ENCODE peak calls at places on chromosome 6, in nine cellular contexts. H, A, W, C, V, Q, I, S and E are unnamed samples.

GRCh38 chr6:25150031-25150430 is 129.1 kb upstream of the CARMIL1 start:
- DNase-seq in A (no peak), C (no peak), W (no peak), H (no peak), I (no peak), Q (no peak), V (no peak), S (no peak), E (no peak)

GRCh38 chr6:165987483-165988305 is 180.0 kb downstream of the TBXT start:
- DNase-seq in H (no peak), V (no peak), I (peak), C (peak), Q (no peak), S (no peak), A (peak), W (no peak), E (no peak)

GRCh38 chr6:136069119-136069518 is 181.0 kb downstream of the MTFR2 start:
- DNase-seq in A (peak), I (no peak), Q (peak), V (no peak), S (no peak), C (no peak), W (no peak), H (no peak), E (no peak)

GRCh38 chr6:11011787-11012234 is 32.3 kb downstream of the ELOVL2 start:
- DNase-seq in H (peak), S (peak), A (peak), I (no peak), C (no peak), Q (peak), W (no peak), V (no peak), E (no peak)

GRCh38 chr6:65199121-65199520 is 507.9 kb downstream of the EYS start:
- DNase-seq in A (no peak), C (no peak), H (no peak), S (peak), Q (no peak), I (no peak), W (no peak), V (no peak), E (no peak)

GRCh38 chr6:157030756-157031155 is 253.6 kb downstream of the ARID1B start:
- DNase-seq in A (no peak), Q (no peak), H (no peak), C (no peak), S (no peak), V (no peak), I (no peak), W (no peak), E (no peak)

GRCh38 chr6:7163661-7164071 is 55.9 kb downstream of the RREB1 start:
- DNase-seq in S (no peak), V (no peak), Q (no peak), C (no peak), H (no peak), A (no peak), I (no peak), W (no peak), E (no peak)

GRCh38 chr6:158711264-158711663 is 61.4 kb downstream of the SYTL3 start:
- DNase-seq in H (no peak), S (no peak), C (no peak), I (no peak), Q (no peak), A (peak), W (no peak), V (no peak), E (no peak)

GRCh38 chr6:152368761-152369624 is 268.2 kb downstream of the SYNE1 start:
- DNase-seq in H (no peak), Q (peak), V (no peak), S (no peak), A (peak), I (no peak), W (no peak), C (no peak), E (no peak)

GRCh38 chr6:14477559-14477958 is 360.0 kb downstream of the CD83 start:
- DNase-seq in W (no peak), H (no peak), V (no peak), I (no peak), C (no peak), S (no peak), A (no peak), Q (no peak), E (no peak)

GRCh38 chr6:14472964-14473363 is 355.4 kb downstream of the CD83 start:
- DNase-seq in Q (no peak), S (no peak), I (no peak), H (no peak), A (no peak), V (no peak), C (no peak), W (no peak), E (no peak)

GRCh38 chr6:14475306-14475705 is 357.7 kb downstream of the CD83 start:
- DNase-seq in V (no peak), I (no peak), H (no peak), A (no peak), C (no peak), Q (no peak), S (no peak), W (no peak), E (no peak)

GRCh38 chr6:14476793-14477531 is 359.4 kb downstream of the CD83 start:
- DNase-seq in C (no peak), S (no peak), V (no peak), Q (no peak), W (no peak), A (peak), I (peak), H (no peak), E (no peak)

DNA sequence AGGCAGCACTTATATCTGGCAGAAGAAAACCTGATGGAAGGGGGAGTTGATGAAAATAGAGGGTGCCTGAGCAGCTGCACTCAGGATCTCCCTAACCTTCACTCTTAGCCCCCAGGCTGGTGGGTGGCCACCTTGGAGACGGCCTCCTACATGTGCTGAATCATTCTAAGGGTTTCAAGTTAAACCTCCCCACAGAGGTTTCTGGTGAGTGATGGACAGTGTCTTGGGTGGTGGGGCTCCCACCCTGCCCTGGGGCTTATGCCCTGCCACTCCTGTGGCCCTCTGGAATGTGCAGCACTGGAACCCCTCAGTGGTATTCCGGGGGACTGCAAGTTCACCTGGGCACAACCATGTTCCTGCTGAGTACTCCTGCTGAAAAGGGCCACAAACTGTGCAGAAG is 357.2 kb downstream of the CD83 start:
- DNase-seq in I (no peak), A (no peak), Q (no peak), S (no peak), V (no peak), C (no peak), W (no peak), H (no peak), E (no peak)
- H3K4me3 ChIP-seq in I (no peak), A (no peak), Q (no peak), S (no peak), V (no peak), C (no peak), W (no peak), H (no peak), E (no peak)

DNA sequence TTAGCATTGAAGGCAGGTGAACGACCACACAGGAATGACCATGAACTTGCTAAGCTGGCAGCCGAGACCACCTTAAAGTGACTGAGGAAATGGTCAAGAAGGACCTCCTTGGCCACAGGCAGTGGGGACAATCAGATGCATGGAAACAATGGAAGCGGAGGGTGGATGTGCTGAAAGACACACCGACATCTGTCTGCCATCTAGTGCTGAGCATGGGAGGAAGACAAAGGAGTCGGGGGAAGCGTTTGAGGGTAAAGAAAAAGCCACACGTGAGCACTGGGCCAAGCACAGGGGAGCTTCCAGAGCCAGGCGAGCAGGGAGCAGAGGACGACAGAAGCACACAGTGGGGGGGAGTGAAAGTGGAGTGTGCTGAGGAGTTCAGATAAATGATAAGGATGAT is 367.8 kb downstream of the ZFAND3 start:
- DNase-seq in I (no peak), Q (no peak), V (no peak), A (no peak), S (no peak), W (no peak), C (no peak), H (no peak), E (no peak)
- TF ChIP-seq CTCF in I (no peak), Q (no peak), V (no peak), A (no peak), S (no peak), W (no peak), C (peak), H (no peak), E (peak)

GRCh38 chr6:62283359-62283758 is 2.7 kb downstream of the KHDRBS2 start:
- DNase-seq in V (no peak), H (no peak), Q (no peak), W (no peak), S (no peak), C (no peak), A (no peak), I (no peak), E (no peak)
- H3K4me3 ChIP-seq in V (no peak), H (no peak), Q (no peak), W (peak), S (no peak), C (peak), A (no peak), I (no peak), E (no peak)

DNA sequence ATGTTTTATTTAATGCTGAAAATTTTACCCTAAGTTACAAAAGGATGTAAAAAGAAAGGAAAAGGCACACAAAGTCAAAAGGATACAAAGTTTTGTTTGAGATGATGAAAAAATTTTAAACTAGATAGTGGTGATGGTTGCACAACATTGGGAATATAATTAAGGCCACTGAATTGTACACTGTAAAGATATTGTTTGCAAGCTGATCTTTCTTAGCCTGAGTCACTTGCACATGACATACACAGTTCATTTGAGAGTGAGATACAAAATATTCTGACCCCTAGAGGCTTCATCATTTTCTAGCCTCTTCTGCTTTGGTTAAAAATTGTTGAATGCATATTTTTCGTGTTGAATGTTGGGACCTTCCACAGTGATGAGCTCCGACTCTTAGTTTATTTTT is 462.6 kb downstream of the HDGFL1 start:
- DNase-seq in H (no peak), C (no peak), S (peak), A (no peak), Q (peak), W (no peak), V (no peak), I (no peak), E (no peak)
- TF ChIP-seq CTCF in H (no peak), C (no peak), S (peak), A (no peak), Q (no peak), W (no peak), V (no peak), I (no peak), E (no peak)

GRCh38 chr6:143745160-143746133 is 67.7 kb downstream of the PHACTR2 start:
- DNase-seq in A (peak), W (peak), H (peak), Q (peak), C (no peak), S (peak), V (peak), I (peak), E (peak)
- H3K4me3 ChIP-seq in A (peak), W (peak), H (no peak), Q (no peak), C (peak), S (peak), V (no peak), I (peak), E (peak)